ENCODE peak calls at places on chromosomes 11 and 22, in five cellular contexts. V, P, U, F and Y are unnamed samples.
A peak's percentile ranks its signal among the peaks of the same experiment; 100 is the strongest.

GRCh38 chr11:128936546-128937275 is 6.0 kb downstream of the TP53AIP1 start:
- DNase-seq in F (no peak), U (no peak), P (no peak), V (peak; percentile 26), Y (no peak)

GRCh38 chr11:93770160-93770559 is 13.9 kb upstream of the MED17 start:
- DNase-seq in P (no peak), V (no peak), U (no peak), F (no peak), Y (no peak)

GRCh38 chr11:537622-538430 is 499 bp downstream of the LRRC56 start:
- DNase-seq in P (no peak), V (peak; percentile 4), F (no peak), U (no peak), Y (no peak)

GRCh38 chr22:23604939-23605712 is 25.0 kb upstream of the IGLL1 start:
- DNase-seq in U (no peak), P (no peak), F (no peak), V (peak; percentile 46), Y (no peak)

GRCh38 chr11:125364085-125364822 is 131.8 kb downstream of the FEZ1 start:
- DNase-seq in F (no peak), P (no peak), V (no peak), U (no peak), Y (no peak)

GRCh38 chr11:123702137-123702536 is 39.3 kb downstream of the ZNF202 start:
- DNase-seq in U (no peak), F (no peak), P (no peak), V (no peak), Y (no peak)

GRCh38 chr11:35318977-35319925 is 100.1 kb downstream of the SLC1A2 start:
- DNase-seq in F (no peak), P (no peak), U (no peak), V (no peak), Y (no peak)

GRCh38 chr11:94932503-94932902 is 40.9 kb downstream of the CWC15 start:
- DNase-seq in F (no peak), P (no peak), U (no peak), V (no peak), Y (no peak)

GRCh38 chr22:45201678-45202332 is 38.1 kb downstream of the NUP50 start:
- DNase-seq in V (no peak), P (peak; percentile 16), U (no peak), F (peak; percentile 88), Y (no peak)

GRCh38 chr11:62706841-62707240 is 383 bp downstream of the BSCL2 start:
- DNase-seq in U (no peak), V (no peak), F (no peak), P (no peak), Y (no peak)

GRCh38 chr11:62710001-62710345 is 2.5 kb downstream of the GNG3 start:
- DNase-seq in P (no peak), F (no peak), U (no peak), V (peak; percentile 30), Y (no peak)

GRCh38 chr11:62708423-62709261 is 1.2 kb downstream of the GNG3 start:
- DNase-seq in U (no peak), P (no peak), F (peak; percentile 45), V (peak; percentile 44), Y (no peak)

GRCh38 chr11:62707277-62707771 is at the start of the genes BSCL2 and GNG3:
- DNase-seq in P (no peak), V (peak; percentile 31), U (no peak), F (no peak), Y (no peak)

GRCh38 chr11:62709262-62710000 is 2.0 kb downstream of the GNG3 start:
- DNase-seq in V (peak; percentile 99), P (peak; percentile 99), U (peak; percentile 94), F (peak; percentile 94), Y (peak; percentile 99)
- TF ChIP-seq CTCF in V (no peak), P (no peak), U (no peak), F (peak; percentile 29), Y (no peak)

DNA sequence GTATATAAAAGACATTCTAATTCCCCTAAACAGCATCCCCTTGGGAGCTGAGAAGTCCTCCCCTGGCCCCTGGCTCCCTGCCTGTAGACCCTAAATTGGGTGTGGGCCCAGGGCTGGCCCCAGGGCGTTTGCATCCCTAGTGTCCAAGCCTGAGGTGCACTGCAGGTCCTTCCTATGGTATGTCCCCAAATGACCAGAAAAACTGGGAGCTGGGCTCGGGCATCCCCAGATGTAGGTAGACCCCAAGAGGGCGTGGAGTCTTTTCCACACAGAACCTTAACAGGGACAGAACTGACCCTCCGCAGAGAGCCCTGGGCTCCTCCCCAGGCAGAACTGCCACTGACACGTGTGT is 782 bp upstream of the OSBPL5 start:
- DNase-seq in V (no peak), U (no peak), P (peak; percentile 44), F (no peak), Y (peak; percentile 10)
- H3K4me1 ChIP-seq in V (no peaks in the 10 kb centered on the region), U (peaks cover 17% of the 10 kb centered on the region), P (peaks cover 46% of the 10 kb centered on the region), F (no peaks in the 10 kb centered on the region), Y (peaks cover 51% of the 10 kb centered on the region)

DNA sequence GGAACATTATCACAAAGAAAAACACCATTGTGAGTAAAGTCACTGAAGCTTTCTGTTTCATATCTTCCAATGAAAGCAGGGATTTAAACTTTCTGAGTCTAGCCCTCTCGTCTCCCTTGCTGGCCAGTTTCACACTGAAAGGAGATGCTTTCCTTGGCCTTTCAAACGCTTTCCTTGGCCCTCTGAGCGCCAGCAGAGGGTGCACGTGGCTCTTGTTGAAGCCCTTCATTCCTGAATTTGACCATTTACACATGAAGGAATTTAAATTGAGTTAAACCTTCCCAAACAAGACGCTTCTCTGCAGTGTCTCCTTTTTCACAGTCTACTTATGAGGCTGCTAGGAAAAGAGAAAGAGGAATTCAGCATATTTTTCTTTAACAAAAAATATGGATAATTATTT is 21.5 kb downstream of the NNMT start:
- DNase-seq in P (no peak), U (no peak), F (no peak), V (peak; percentile 35), Y (no peak)
- TF ChIP-seq CTCF in P (peak; percentile 43), U (peak; percentile 47), F (peak; percentile 46), V (peak; percentile 42), Y (no peak)

GRCh38 chr11:19979519-19979845 is 180.8 kb downstream of the DBX1 start:
- DNase-seq in P (no peak), V (no peak), U (no peak), F (no peak), Y (no peak)
- H3K4me1 ChIP-seq in P (peaks cover 35% of the 10 kb centered on the region), V (peaks cover 61% of the 10 kb centered on the region), U (peaks cover 69% of the 10 kb centered on the region), F (peaks cover 56% of the 10 kb centered on the region), Y (peaks cover 20% of the 10 kb centered on the region)

GRCh38 chr11:62123669-62124185 is at the start of gene INCENP:
- DNase-seq in V (peak; percentile 98), P (peak; percentile 98), U (peak; percentile 98), F (peak; percentile 99), Y (peak; percentile 96)
- TF ChIP-seq CTCF in V (no peak), P (no peak), U (no peak), F (no peak), Y (peak; percentile 21)

GRCh38 chr11:7527029-7527428 is 13.2 kb downstream of the PPFIBP2 start:
- DNase-seq in F (no peak), U (no peak), V (no peak), P (no peak), Y (no peak)

GRCh38 chr11:7522546-7522945 is 8.7 kb downstream of the PPFIBP2 start:
- DNase-seq in V (no peak), P (no peak), F (no peak), U (no peak), Y (no peak)

GRCh38 chr11:7524831-7525230 is 11.0 kb downstream of the PPFIBP2 start:
- DNase-seq in V (no peak), P (no peak), F (no peak), U (no peak), Y (no peak)

GRCh38 chr11:7523416-7524210 is 9.8 kb downstream of the PPFIBP2 start:
- DNase-seq in F (no peak), P (no peak), U (no peak), V (no peak), Y (no peak)

GRCh38 chr11:7525424-7525823 is 11.6 kb downstream of the PPFIBP2 start:
- DNase-seq in F (no peak), P (no peak), U (no peak), V (peak; percentile 44), Y (no peak)
- H3K4me1 ChIP-seq in F (no peaks in the 10 kb centered on the region), P (peaks cover 35% of the 10 kb centered on the region), U (no peaks in the 10 kb centered on the region), V (peaks cover 11% of the 10 kb centered on the region), Y (no peaks in the 10 kb centered on the region)